ENCODE peak calls at places on chromosomes 16 and 17, in eight cellular contexts. V is stimulated activated CD4-positive, alpha-beta T cell treated with anti-CD3 and anti-CD28 coated beads, Interleukin-4, amount 100 ng/mL, for 48 hours; K is left ventricle myocardium superior; W is activated CD8-positive, alpha-beta T cell treated with anti-CD3 and anti-CD28 coated beads for 36 hours; F is stimulated activated CD8-positive, alpha-beta memory T cell treated with anti-CD3 and anti-CD28 coated beads, Interleukin-4, amount 100 ng/mL, for 48 hours; G is AG08395; B is upper lobe of right lung; P is DMS 273 treated with DMSO at 0.1 percent for 48 hours. D is an unnamed sample.

GRCh38 chr17:64982139-64982802 is 63.0 kb upstream of the LRRC37A3 start:
- DNase-seq in F (no peak), W (no peak), B (no peak), G (no peak), P (no peak), V (no peak), K (no peak), D (no peak)

GRCh38 chr17:74922694-74923537 is at the start of gene USH1G:
- DNase-seq in F (no peak), B (no peak), W (no peak), P (no peak), K (no peak), V (no peak), G (peak), D (no peak)

GRCh38 chr17:81702934-81703746 is at the start of gene MRPL12:
- DNase-seq in V (peak), G (peak), B (peak), P (peak), K (peak), F (peak), W (peak), D (peak)

GRCh38 chr17:56997313-56997712 is 19.4 kb downstream of the SCPEP1 start:
- DNase-seq in F (no peak), P (no peak), W (no peak), V (no peak), B (no peak), G (no peak), K (no peak), D (peak)

GRCh38 chr16:85430523-85431381 is 182.4 kb upstream of the GSE1 start:
- DNase-seq in P (no peak), W (no peak), G (no peak), B (peak), K (peak), F (no peak), V (no peak), D (no peak)

GRCh38 chr17:39687101-39687545 is 734 bp downstream of the PGAP3 start:
- DNase-seq in B (no peak), F (no peak), W (no peak), G (no peak), K (no peak), V (no peak), P (no peak), D (no peak)

GRCh38 chr16:48064971-48065370 is 90.8 kb downstream of the ABCC12 start:
- DNase-seq in B (no peak), W (no peak), K (no peak), P (no peak), V (no peak), G (no peak), F (no peak), D (no peak)

GRCh38 chr17:34504814-34505484 is 74.4 kb upstream of the TMEM132E start:
- DNase-seq in G (no peak), W (peak), K (no peak), F (no peak), B (no peak), V (no peak), P (no peak), D (peak)

GRCh38 chr16:48156790-48157209 is 1.0 kb upstream of the ABCC12 start:
- DNase-seq in K (peak), B (peak), W (peak), G (peak), V (peak), F (peak), P (peak), D (peak)

GRCh38 chr17:38922538-38923291 is 2.7 kb upstream of the LASP1NB start:
- DNase-seq in W (no peak), V (no peak), P (peak), G (peak), K (peak), F (peak), B (peak), D (no peak)

GRCh38 chr17:2215616-2216364 is 87.8 kb downstream of the SMG6 start:
- DNase-seq in W (peak), F (peak), P (no peak), K (peak), B (peak), G (peak), V (peak), D (peak)

GRCh38 chr17:67942810-67943209 is 53.5 kb downstream of the C17orf58 start:
- DNase-seq in B (no peak), W (no peak), F (no peak), G (no peak), V (no peak), P (no peak), K (no peak), D (no peak)

GRCh38 chr16:2973605-2974318 is 4.6 kb downstream of the PAQR4 start:
- DNase-seq in V (no peak), B (no peak), G (no peak), W (no peak), P (no peak), F (no peak), K (no peak), D (no peak)

GRCh38 chr16:25033852-25034251 is 18.7 kb upstream of the ARHGAP17 start:
- DNase-seq in W (no peak), G (no peak), F (no peak), B (no peak), K (no peak), P (no peak), V (no peak), D (no peak)

GRCh38 chr17:37743612-37743874 is 1.3 kb downstream of the HNF1B start:
- DNase-seq in B (peak), P (no peak), K (no peak), W (peak), G (no peak), F (peak), V (no peak), D (no peak)

GRCh38 chr17:55897301-55897700 is 146.4 kb downstream of the PCTP start:
- DNase-seq in P (no peak), V (no peak), K (no peak), W (no peak), G (no peak), F (no peak), B (no peak), D (no peak)

GRCh38 chr16:4362476-4363250 is 9.0 kb upstream of the VASN start:
- DNase-seq in W (no peak), B (no peak), G (no peak), P (no peak), K (peak), V (no peak), F (no peak), D (no peak)

GRCh38 chr17:74566132-74566753 is 1.1 kb downstream of the CD300H start:
- DNase-seq in P (no peak), B (no peak), V (peak), G (peak), K (peak), F (peak), W (peak), D (peak)

GRCh38 chr17:75414488-75414887 is 9.0 kb upstream of the GRB2 start:
- DNase-seq in B (no peak), W (no peak), P (no peak), F (no peak), K (no peak), G (no peak), V (no peak), D (no peak)

GRCh38 chr16:84950906-84951305 is 60.4 kb downstream of the ZDHHC7 start:
- DNase-seq in W (peak), G (no peak), K (no peak), V (peak), F (peak), P (no peak), B (no peak), D (peak)